ENCODE peak calls at places on chromosome 3, in four cellular contexts. U is stomach, Y is heart left ventricle, M is WTC11. H is an unnamed sample.

GRCh38 chr3:4600526-4600925 is 107.4 kb downstream of the ITPR1 start:
- DNase-seq in U (no peak), Y (no peak), M (no peak), H (no peak)

GRCh38 chr3:141940204-141940776 is 63.8 kb downstream of the ATP1B3 start:
- DNase-seq in U (no peak), Y (no peak), M (no peak), H (peak)

GRCh38 chr3:41224120-41224806 is 25.0 kb downstream of the CTNNB1 start:
- DNase-seq in U (no peak), Y (no peak), M (no peak), H (no peak)

GRCh38 chr3:73576995-73577394 is 47.7 kb downstream of the PDZRN3 start:
- DNase-seq in U (no peak), Y (no peak), M (no peak), H (no peak)

GRCh38 chr3:194067949-194068362 is 68.0 kb upstream of the HES1 start:
- DNase-seq in U (no peak), Y (no peak), M (no peak), H (no peak)

GRCh38 chr3:70120360-70120966 is 120.9 kb downstream of the SAMMSON start:
- DNase-seq in U (peak), Y (peak), M (peak), H (peak)

GRCh38 chr3:58654466-58654865 is 12.1 kb downstream of the FAM3D start:
- DNase-seq in U (no peak), Y (no peak), M (no peak), H (no peak)

GRCh38 chr3:39398700-39399099 is 7.8 kb upstream of the RPSA start:
- DNase-seq in U (no peak), Y (no peak), M (no peak), H (no peak)

GRCh38 chr3:30505866-30506517 is 100.4 kb upstream of the TGFBR2 start:
- DNase-seq in U (no peak), Y (no peak), M (no peak), H (no peak)

GRCh38 chr3:188956839-188957489 is 214.8 kb upstream of the TPRG1 start:
- DNase-seq in U (no peak), Y (no peak), M (no peak), H (no peak)

GRCh38 chr3:5299146-5299545 is 111.6 kb downstream of the EDEM1 start:
- DNase-seq in U (no peak), Y (no peak), M (no peak), H (no peak)

GRCh38 chr3:154060606-154061380 is 60.4 kb upstream of the ARHGEF26 start:
- DNase-seq in U (no peak), Y (no peak), M (no peak), H (no peak)

GRCh38 chr3:12663311-12663935 is 494 bp downstream of the RAF1 start:
- DNase-seq in U (peak), Y (peak), M (no peak), H (peak)

GRCh38 chr3:20747736-20748135 is 561.7 kb upstream of the SGO1 start:
- DNase-seq in U (no peak), Y (no peak), M (no peak), H (no peak)

GRCh38 chr3:174417568-174417967 is 441.6 kb upstream of the NAALADL2 start:
- DNase-seq in U (no peak), Y (no peak), M (no peak), H (no peak)

GRCh38 chr3:181336597-181336996 is 347.1 kb upstream of the DNAJC19 start:
- DNase-seq in U (no peak), Y (no peak), M (no peak), H (no peak)

GRCh38 chr3:132399054-132399929 is 18.0 kb upstream of the DNAJC13 start:
- DNase-seq in U (no peak), Y (no peak), M (peak), H (peak)

GRCh38 chr3:182479335-182479734 is 314.0 kb upstream of the ATP11B start:
- DNase-seq in U (no peak), Y (no peak), M (no peak), H (no peak)

GRCh38 chr3:13277130-13277783 is 142.9 kb downstream of the NUP210 start:
- DNase-seq in U (no peak), Y (no peak), M (no peak), H (no peak)

GRCh38 chr3:46905191-46905560 is 27.7 kb downstream of the PTH1R start:
- DNase-seq in U (no peak), Y (peak), M (no peak), H (no peak)

GRCh38 chr3:172201136-172201989 is 162.0 kb downstream of the FNDC3B start:
- DNase-seq in U (peak), Y (peak), M (no peak), H (no peak)

GRCh38 chr3:10511809-10512494 is 6.6 kb upstream of the ATP2B2 start:
- DNase-seq in U (no peak), Y (peak), M (no peak), H (no peak)

GRCh38 chr3:160343132-160343531 is 55.9 kb downstream of the IFT80 start:
- DNase-seq in U (no peak), Y (no peak), M (no peak), H (no peak)

GRCh38 chr3:144344925-144345548 is 373.4 kb downstream of the DIPK2A start:
- DNase-seq in U (no peak), Y (no peak), M (no peak), H (no peak)

GRCh38 chr3:144553301-144553700 is 581.7 kb downstream of the DIPK2A start:
- DNase-seq in U (no peak), Y (no peak), M (no peak), H (no peak)

GRCh38 chr3:36362973-36363372 is 17.3 kb upstream of the STAC start:
- DNase-seq in U (no peak), Y (no peak), M (no peak), H (no peak)

GRCh38 chr3:72679540-72680198 is 168.6 kb downstream of the SHQ1 start:
- DNase-seq in U (no peak), Y (no peak), M (no peak), H (no peak)

GRCh38 chr3:154970796-154971195 is 109.3 kb upstream of the MME start:
- DNase-seq in U (no peak), Y (no peak), M (no peak), H (no peak)

GRCh38 chr3:145981057-145981456 is 179.9 kb downstream of the PLOD2 start:
- DNase-seq in U (no peak), Y (no peak), M (no peak), H (no peak)

GRCh38 chr3:12999147-13000140 is 73.8 kb downstream of the IQSEC1 start:
- DNase-seq in U (peak), Y (peak), M (no peak), H (no peak)

GRCh38 chr3:11565492-11565891 is 78.2 kb downstream of the VGLL4 start:
- DNase-seq in U (no peak), Y (no peak), M (no peak), H (no peak)

GRCh38 chr3:78875431-78875830 is 892.4 kb downstream of the ROBO1 start:
- DNase-seq in U (no peak), Y (no peak), M (no peak), H (no peak)

GRCh38 chr3:170864525-170865208 is 5.3 kb downstream of the RPL22L1 start:
- DNase-seq in U (no peak), Y (no peak), M (no peak), H (no peak)

GRCh38 chr3:106022913-106023312 is 154.1 kb upstream of the CBLB start:
- DNase-seq in U (no peak), Y (no peak), M (no peak), H (no peak)

GRCh38 chr3:15953841-15954240 is 156.1 kb upstream of the ANKRD28 start:
- DNase-seq in U (no peak), Y (no peak), M (no peak), H (no peak)
- TF ChIP-seq CTCF in U (no peak), Y (no peak), M (no peak), H (peak)

GRCh38 chr3:150603888-150604319 is 783 bp downstream of the SELENOT start:
- DNase-seq in U (no peak), Y (no peak), M (no peak), H (no peak)

GRCh38 chr3:150605998-150606641 is 3.0 kb downstream of the SELENOT start:
- DNase-seq in U (no peak), Y (peak), M (no peak), H (no peak)

GRCh38 chr3:150599611-150600297 is 3.4 kb upstream of the SELENOT start:
- DNase-seq in U (no peak), Y (no peak), M (peak), H (no peak)

GRCh38 chr3:150602426-150603089 is 563 bp upstream of the SELENOT start:
- DNase-seq in U (no peak), Y (no peak), M (no peak), H (no peak)

DNA sequence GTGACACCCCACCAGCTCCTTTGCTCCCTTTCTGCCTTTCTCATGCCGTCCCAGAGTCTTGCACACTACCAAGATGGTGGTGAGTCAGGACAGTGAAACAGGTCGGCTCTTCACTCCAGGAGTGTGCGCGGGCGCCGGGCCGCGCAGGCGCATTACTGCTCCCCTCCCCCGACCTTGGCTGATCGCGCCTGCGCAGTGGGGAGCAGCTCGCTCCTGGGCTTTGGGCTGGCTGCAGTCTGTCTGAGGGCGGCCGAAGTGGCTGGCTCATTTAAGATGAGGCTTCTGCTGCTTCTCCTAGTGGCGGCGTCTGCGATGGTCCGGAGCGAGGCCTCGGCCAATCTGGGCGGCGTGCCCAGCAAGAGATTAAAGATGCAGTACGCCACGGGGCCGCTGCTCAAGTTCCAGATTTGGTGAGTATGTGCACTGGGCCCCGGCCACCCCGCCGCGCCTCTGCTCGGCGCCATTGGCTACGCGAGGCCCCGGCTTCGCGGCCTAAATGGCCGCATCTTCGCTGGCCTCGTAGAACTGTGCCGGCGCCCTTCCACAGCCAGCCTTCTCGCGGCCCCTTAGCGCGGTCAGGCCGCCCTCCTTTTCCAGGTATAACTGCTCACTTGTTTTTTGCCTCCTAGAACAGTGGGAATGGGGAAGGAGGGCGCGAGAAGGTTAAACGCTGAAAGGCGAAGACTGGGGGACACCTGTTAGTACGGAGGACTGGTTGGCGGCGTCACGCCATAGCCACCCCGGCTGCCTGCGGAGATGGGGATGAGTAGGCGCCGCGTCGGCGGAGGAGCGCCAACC is at the start of gene SELENOT:
- DNase-seq in U (peak), Y (peak), M (peak), H (peak)
- TF ChIP-seq CTCF in U (no peak), Y (peak), M (no peak), H (no peak)

GRCh38 chr3:150828261-150828660 is 65.3 kb upstream of the SIAH2 start:
- DNase-seq in U (no peak), Y (no peak), M (no peak), H (no peak)

GRCh38 chr3:150823277-150823676 is 60.3 kb upstream of the SIAH2 start:
- DNase-seq in U (no peak), Y (no peak), M (no peak), H (no peak)

GRCh38 chr3:150826466-150827282 is 63.7 kb upstream of the SIAH2 start:
- DNase-seq in U (no peak), Y (no peak), M (no peak), H (no peak)

GRCh38 chr3:150825916-150826377 is 63.0 kb upstream of the SIAH2 start:
- DNase-seq in U (no peak), Y (no peak), M (no peak), H (no peak)

DNA sequence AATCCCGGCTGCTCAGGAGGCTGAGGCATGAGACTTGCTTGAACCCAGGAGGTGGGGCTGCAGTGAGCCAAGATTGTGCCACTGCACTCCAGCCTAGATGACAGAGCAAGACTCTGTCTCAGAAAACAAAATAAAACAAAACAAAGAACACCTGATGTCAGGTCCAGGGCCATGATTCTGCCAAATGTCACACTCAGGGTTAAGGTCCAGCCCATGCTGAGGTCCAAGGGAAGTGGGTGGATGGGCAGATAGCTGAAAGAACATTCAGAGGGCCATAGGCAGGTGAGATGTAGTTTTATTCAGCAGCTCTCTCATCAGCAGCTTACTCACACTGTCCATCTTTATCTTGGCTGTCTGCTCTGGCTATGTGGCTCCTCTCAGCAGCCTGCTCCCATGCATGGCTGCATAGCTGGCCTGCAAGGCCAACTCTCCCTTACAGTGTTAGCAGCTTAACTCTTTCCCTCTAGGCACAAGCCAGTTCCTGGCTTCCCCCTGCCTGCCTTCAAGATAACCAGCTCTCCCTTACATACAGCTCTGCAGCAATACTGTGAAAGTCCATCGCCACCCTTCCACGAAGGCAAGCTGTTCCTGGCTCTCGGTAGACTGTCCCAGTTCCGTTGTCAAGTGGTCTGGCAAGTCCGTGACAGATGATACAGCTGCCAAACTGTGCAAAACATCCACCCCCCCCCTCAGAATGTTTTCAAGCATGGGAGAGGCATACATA is 62.4 kb upstream of the SIAH2 start:
- DNase-seq in U (no peak), Y (no peak), M (no peak), H (no peak)
- TF ChIP-seq CTCF in U (no peak), Y (no peak), M (no peak), H (no peak)

GRCh38 chr3:196195664-196196255 is 15.4 kb downstream of the ZDHHC19 start:
- DNase-seq in U (no peak), Y (no peak), M (no peak), H (no peak)

GRCh38 chr3:196197524-196197923 is 13.7 kb downstream of the ZDHHC19 start:
- DNase-seq in U (no peak), Y (no peak), M (no peak), H (no peak)

GRCh38 chr3:196198081-196198675 is 13.0 kb downstream of the ZDHHC19 start:
- DNase-seq in U (no peak), Y (no peak), M (no peak), H (no peak)

GRCh38 chr3:196202516-196202970 is 8.7 kb downstream of the ZDHHC19 start:
- DNase-seq in U (no peak), Y (peak), M (no peak), H (no peak)

GRCh38 chr3:196198771-196199753 is 12.1 kb downstream of the ZDHHC19 start:
- DNase-seq in U (no peak), Y (no peak), M (no peak), H (no peak)
- TF ChIP-seq CTCF in U (no peak), Y (no peak), M (no peak), H (no peak)

GRCh38 chr3:138594935-138595259 is 837 bp upstream of the CEP70 start:
- DNase-seq in U (no peak), Y (no peak), M (no peak), H (no peak)
- TF ChIP-seq CTCF in U (no peak), Y (no peak), M (no peak), H (no peak)

DNA sequence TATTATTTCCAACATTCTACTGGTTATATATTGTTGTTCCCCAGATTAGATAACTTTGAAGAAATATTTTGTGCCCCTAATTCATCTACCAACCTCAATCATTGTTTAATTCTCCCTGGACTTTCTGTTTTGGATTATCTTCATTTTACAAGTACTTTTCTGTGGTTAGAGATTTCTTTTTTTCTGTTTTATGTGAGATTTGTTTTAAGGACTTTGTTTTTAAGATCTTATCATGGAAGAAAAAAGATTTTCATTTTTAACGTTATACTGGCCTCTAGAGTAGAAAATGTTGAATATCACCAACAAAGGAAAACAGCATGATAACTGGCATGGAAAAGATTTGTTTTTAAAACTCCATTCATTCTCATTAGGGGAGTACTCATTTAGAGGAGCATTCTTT is 210.9 kb upstream of the KCNMB2 start:
- DNase-seq in U (no peak), Y (no peak), M (no peak), H (peak)
- TF ChIP-seq CTCF in U (no peak), Y (peak), M (no peak), H (peak)

DNA sequence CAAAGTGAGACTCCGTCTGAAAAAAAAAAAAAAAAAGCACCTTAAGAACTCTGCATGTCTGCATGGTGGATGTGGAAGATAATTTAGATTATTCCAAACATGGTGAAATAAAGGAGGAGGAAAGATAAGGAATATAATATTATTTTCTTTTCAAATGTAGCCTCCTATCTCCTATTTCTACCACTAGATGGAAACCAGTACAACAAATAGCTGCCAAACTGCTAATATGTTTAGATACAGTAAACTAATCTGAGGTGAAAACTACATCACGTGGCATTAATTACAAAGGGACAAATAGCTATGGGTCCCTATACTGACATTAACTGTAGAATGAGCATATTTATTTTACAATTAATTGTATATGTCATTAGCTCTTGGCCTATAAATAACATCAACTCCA is 197.8 kb downstream of the TBC1D5 start:
- DNase-seq in U (no peak), Y (no peak), M (no peak), H (no peak)
- TF ChIP-seq CTCF in U (no peak), Y (peak), M (no peak), H (peak)

GRCh38 chr3:52385157-52385556 is 59.7 kb downstream of the SEMA3G start:
- DNase-seq in U (no peak), Y (no peak), M (peak), H (peak)

GRCh38 chr3:52387481-52387880 is 57.4 kb downstream of the SEMA3G start:
- DNase-seq in U (no peak), Y (no peak), M (no peak), H (no peak)

GRCh38 chr3:52388933-52389332 is 56.0 kb downstream of the SEMA3G start:
- DNase-seq in U (no peak), Y (no peak), M (no peak), H (no peak)

GRCh38 chr3:52391096-52391495 is 53.8 kb downstream of the SEMA3G start:
- DNase-seq in U (no peak), Y (no peak), M (no peak), H (no peak)

GRCh38 chr3:52388348-52388821 is 56.5 kb downstream of the SEMA3G start:
- DNase-seq in U (no peak), Y (no peak), M (peak), H (no peak)
- TF ChIP-seq CTCF in U (no peak), Y (no peak), M (peak), H (no peak)

GRCh38 chr3:48524970-48525369 is 21.0 kb upstream of the SHISA5 start:
- DNase-seq in U (no peak), Y (no peak), M (no peak), H (no peak)
- TF ChIP-seq CTCF in U (no peak), Y (no peak), M (no peak), H (no peak)

GRCh38 chr3:71376499-71376898 is 207.0 kb downstream of the FOXP1 start:
- DNase-seq in U (no peak), Y (no peak), M (no peak), H (no peak)

GRCh38 chr3:71378509-71378908 is 205.0 kb downstream of the FOXP1 start:
- DNase-seq in U (no peak), Y (no peak), M (no peak), H (no peak)

GRCh38 chr3:71376911-71377310 is 206.6 kb downstream of the FOXP1 start:
- DNase-seq in U (no peak), Y (no peak), M (no peak), H (no peak)

GRCh38 chr3:71384393-71384792 is 199.1 kb downstream of the FOXP1 start:
- DNase-seq in U (no peak), Y (no peak), M (no peak), H (no peak)

GRCh38 chr3:71380096-71380495 is 203.4 kb downstream of the FOXP1 start:
- DNase-seq in U (no peak), Y (no peak), M (no peak), H (no peak)
- TF ChIP-seq CTCF in U (no peak), Y (peak), M (no peak), H (no peak)